ENCODE peak calls at places on chromosomes 13 and 19, in four cellular contexts. B is K562, Z is PC-3, J is HCT116. G is an unnamed sample.

GRCh38 chr19:41945135-41945766 is 13.9 kb downstream of the RABAC1 start:
- DNase-seq in Z (no peak), J (no peak), B (no peak), G (no peak)

GRCh38 chr13:51727634-51728274 is 76.2 kb downstream of the DHRS12 start:
- DNase-seq in B (no peak), Z (no peak), J (no peak), G (no peak)

GRCh38 chr19:54967611-54968010 is 1.4 kb downstream of the NLRP2 start:
- DNase-seq in Z (no peak), J (no peak), B (no peak), G (no peak)

GRCh38 chr19:31675187-31675913 is 326.1 kb upstream of the TSHZ3 start:
- DNase-seq in J (no peak), B (no peak), Z (peak), G (no peak)

GRCh38 chr13:59722580-59722900 is 441.2 kb downstream of the DIAPH3 start:
- DNase-seq in J (no peak), Z (no peak), B (no peak), G (no peak)

GRCh38 chr19:7883796-7884570 is 4.3 kb upstream of the LRRC8E start:
- DNase-seq in Z (no peak), J (no peak), B (no peak), G (peak)

GRCh38 chr19:29872224-29872731 is 60.5 kb downstream of the CCNE1 start:
- DNase-seq in Z (no peak), B (peak), J (no peak), G (no peak)

GRCh38 chr13:30088312-30088855 is 219.0 kb downstream of the KATNAL1 start:
- DNase-seq in B (no peak), Z (no peak), J (no peak), G (no peak)

GRCh38 chr19:35292421-35292820 is 460 bp downstream of the MAG start:
- DNase-seq in B (no peak), J (no peak), Z (no peak), G (no peak)

GRCh38 chr13:112941349-112941748 is 27.7 kb upstream of the MCF2L start:
- DNase-seq in Z (no peak), J (no peak), B (no peak), G (no peak)

GRCh38 chr13:42041017-42041683 is 7.3 kb upstream of the DGKH start:
- DNase-seq in J (peak), B (peak), Z (peak), G (no peak)

GRCh38 chr19:27773318-27774094 is 1439.4 kb downstream of the UQCRFS1 start:
- DNase-seq in J (no peak), B (no peak), Z (no peak), G (no peak)

GRCh38 chr13:62167650-62168172 is 752.1 kb upstream of the PCDH20 start:
- DNase-seq in J (no peak), B (no peak), Z (no peak), G (no peak)

GRCh38 chr19:14632286-14632685 is 42.4 kb downstream of the ADGRE3 start:
- DNase-seq in B (peak), J (peak), Z (peak), G (peak)

DNA sequence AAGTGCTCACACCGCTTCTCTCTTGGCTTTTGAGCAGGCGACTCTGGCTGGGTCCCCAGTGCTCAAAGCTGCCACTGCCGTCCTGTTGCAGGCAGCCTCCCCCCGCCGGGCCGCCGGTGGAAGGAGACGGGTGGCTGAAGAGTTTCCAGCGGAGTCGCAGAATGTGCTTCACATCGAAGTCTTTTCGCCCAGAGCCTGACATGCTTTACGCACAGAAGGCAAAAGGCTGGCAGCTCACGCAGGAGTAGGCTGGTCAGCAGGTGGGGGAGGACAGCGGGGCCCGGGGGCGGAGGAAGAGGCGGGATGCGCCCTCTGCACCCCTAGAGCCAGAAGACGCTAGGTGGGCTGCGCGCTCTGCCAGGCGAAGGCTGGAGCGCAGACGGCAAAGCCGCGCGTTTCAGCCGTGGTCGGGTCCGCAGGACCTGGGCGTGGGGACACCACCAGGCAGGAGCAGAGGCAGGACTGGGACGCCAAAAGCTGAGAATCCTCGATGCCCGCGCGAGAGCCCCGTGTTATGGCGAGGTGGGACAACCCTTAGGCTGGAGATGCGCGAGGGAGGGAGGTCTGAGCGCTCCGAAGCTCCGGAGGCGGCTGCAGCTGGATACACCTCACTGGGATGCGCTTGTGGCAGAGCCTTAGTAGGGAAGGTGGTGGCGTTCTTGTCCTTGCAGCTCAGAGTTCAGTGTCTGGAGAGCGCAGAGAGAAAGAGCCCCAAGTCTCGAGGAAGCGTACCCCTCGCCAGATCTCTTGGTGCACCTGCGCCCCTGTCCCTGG is at the start of gene ATXN8OS:
- DNase-seq in J (no peak), Z (no peak), B (no peak), G (no peak)
- TF ChIP-seq EZH2 in J (no peak), Z (no peak), B (no peak), G (no peak)

DNA sequence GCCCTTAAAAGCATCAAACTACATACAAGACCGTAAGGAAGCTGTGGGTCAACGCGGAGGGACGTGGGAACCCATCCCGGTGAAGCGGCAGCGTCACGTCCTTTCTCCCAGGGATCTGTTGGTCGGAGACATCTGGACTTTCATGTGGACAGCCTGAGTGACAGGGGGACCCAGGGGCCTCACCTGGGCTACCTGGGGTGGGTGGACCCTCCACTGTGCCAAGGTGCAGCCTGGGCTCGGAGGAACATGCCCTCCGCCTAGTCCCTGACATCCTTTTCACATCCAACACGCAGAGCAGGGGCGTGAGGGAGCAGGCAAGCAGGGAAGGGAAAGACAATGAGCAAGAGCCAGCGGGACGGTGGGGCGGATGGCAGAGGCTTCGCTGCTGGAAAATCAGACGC is 13.8 kb upstream of the GARIN5A start:
- DNase-seq in Z (no peak), J (no peak), B (no peak), G (no peak)
- H3K4me3 ChIP-seq in Z (no peak), J (no peak), B (no peak), G (no peak)

GRCh38 chr19:9912551-9913236 is 23.6 kb downstream of the OLFM2 start:
- DNase-seq in Z (no peak), J (no peak), B (no peak), G (no peak)
- TF ChIP-seq EZH2 in Z (no peak), J (no peak), B (no peak), G (no peak)

GRCh38 chr19:34082289-34083077 is 89.8 kb upstream of the LSM14A start:
- DNase-seq in Z (no peak), B (no peak), J (no peak), G (no peak)
- H3K4me3 ChIP-seq in Z (no peak), B (no peak), J (no peak), G (no peak)

DNA sequence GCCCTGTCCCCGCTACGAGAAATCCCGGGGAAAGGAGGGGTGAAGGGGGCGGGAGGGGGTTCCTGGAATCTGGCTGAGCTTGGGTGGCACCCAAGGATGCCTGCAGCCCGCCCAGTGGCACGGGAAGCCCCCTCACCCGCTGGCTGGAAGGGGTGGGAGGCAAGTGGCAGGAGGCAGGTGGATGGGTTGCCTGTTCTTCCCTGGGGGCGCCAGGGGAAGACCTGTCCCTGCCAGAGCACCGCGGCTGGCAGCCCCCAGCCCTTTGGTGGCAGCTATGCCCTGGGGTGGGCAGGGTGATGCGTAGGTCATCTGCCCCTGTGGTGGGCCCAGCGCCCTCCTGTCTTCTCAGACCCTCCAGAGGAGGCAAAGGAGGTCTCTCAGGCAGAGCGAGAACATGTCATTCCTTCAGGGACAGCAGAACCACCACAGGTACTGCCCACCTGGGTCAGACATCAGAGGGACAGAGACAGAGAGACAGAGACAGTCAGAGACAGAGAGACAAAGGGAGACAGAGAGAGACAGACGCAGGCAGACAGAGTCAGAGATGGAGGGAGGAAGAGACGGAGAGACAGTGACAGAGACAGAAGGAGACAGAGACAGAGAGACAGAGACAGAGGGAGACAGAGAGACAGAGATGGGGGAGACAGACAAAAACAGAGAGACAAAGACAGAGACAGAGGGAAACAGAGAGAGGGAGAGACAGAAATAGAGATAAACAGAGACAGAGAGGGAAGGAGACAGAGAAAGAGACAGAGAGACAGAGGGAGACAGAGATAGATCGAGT is 36.7 kb downstream of the EFNA2 start:
- DNase-seq in B (no peak), Z (no peak), J (no peak), G (no peak)
- TF ChIP-seq EZH2 in B (no peak), Z (no peak), J (no peak), G (no peak)

DNA sequence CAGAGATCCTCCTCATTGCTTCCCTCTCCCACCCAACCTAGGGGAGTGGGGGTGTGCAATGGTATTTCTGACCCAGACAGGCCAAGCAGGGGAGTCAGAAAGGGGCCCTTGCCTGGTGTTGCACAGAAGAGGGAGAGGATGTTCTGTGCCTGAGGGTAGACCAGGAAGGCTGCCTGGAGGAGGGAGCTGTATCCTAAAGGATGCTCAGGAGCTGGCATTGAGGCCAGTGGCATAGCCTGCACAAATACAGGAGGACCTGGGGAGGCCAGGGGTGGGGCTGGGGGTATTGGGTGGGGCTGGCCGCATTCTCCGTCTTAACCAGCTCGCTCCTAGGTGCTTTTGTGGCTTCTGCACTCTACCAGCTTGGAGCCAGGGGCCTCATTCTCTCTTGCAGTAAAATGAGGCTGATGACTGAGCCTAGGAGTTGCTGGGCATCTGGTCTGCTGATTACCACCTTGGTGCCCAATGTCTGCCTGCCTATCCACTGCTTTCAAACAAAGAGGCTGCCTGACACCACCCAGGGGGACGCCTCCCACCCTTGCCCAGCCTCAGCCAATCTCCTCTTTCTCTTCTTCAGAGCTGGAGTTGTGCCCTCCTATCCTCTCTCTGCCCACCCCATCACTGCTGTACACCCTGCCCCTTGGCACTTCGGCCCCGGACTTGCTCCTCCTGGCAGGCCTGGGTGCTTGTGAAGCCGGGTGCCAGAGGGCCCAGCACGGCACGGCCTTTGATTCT is 4.6 kb downstream of the RNF225 start:
- DNase-seq in Z (no peak), B (peak), J (no peak), G (no peak)
- H3K4me3 ChIP-seq in Z (peak), B (peak), J (peak), G (peak)

GRCh38 chr13:28099396-28100148 is 804 bp downstream of the FLT3 start:
- DNase-seq in B (no peak), J (no peak), Z (no peak), G (no peak)
- TF ChIP-seq EZH2 in B (no peak), J (no peak), Z (no peak), G (no peak)

G was measured in SK-N-MC.